ENCODE peak calls at places on chromosomes 6 and 20, in six cellular contexts. One of them, this sample, is unnamed.

GRCh38 chr6:33297956-33298772 is 578 bp downstream of the RGL2 start:
- DNase-seq in A549: peak
- DNase-seq in endothelial cell of umbilical vein: peak
- DNase-seq in GM12878: no peak
- DNase-seq in K562: peak
- DNase-seq in HepG2: peak
- DNase-seq in this sample: peak

GRCh38 chr20:16490696-16491095 is 82.6 kb downstream of the KIF16B start:
- DNase-seq in A549: no peak
- DNase-seq in endothelial cell of umbilical vein: no peak
- DNase-seq in GM12878: no peak
- DNase-seq in K562: no peak
- DNase-seq in HepG2: no peak
- DNase-seq in this sample: no peak

GRCh38 chr20:5400164-5400762 is 83.5 kb upstream of the PROKR2 start:
- DNase-seq in A549: no peak
- DNase-seq in endothelial cell of umbilical vein: peak
- DNase-seq in GM12878: no peak
- DNase-seq in K562: peak
- DNase-seq in HepG2: peak
- DNase-seq in this sample: peak

GRCh38 chr20:21681932-21682318 is 23.5 kb upstream of the PAX1 start:
- DNase-seq in A549: no peak
- DNase-seq in endothelial cell of umbilical vein: no peak
- DNase-seq in GM12878: no peak
- DNase-seq in K562: no peak
- DNase-seq in HepG2: no peak
- DNase-seq in this sample: no peak

GRCh38 chr6:13492357-13492756 is 5.0 kb upstream of the GFOD1 start:
- DNase-seq in A549: no peak
- DNase-seq in endothelial cell of umbilical vein: no peak
- DNase-seq in GM12878: no peak
- DNase-seq in K562: no peak
- DNase-seq in HepG2: no peak
- DNase-seq in this sample: no peak

GRCh38 chr6:3389390-3390167 is 67.3 kb downstream of the SLC22A23 start:
- DNase-seq in A549: no peak
- DNase-seq in endothelial cell of umbilical vein: no peak
- DNase-seq in GM12878: no peak
- DNase-seq in K562: no peak
- DNase-seq in HepG2: no peak
- DNase-seq in this sample: no peak

GRCh38 chr6:130934848-130935585 is 107.8 kb downstream of the SMLR1 start:
- DNase-seq in A549: no peak
- DNase-seq in endothelial cell of umbilical vein: no peak
- DNase-seq in GM12878: no peak
- DNase-seq in K562: no peak
- DNase-seq in HepG2: peak
- DNase-seq in this sample: no peak

GRCh38 chr6:160027076-160027475 is 58.2 kb downstream of the IGF2R start:
- DNase-seq in A549: no peak
- DNase-seq in endothelial cell of umbilical vein: no peak
- DNase-seq in GM12878: no peak
- DNase-seq in K562: no peak
- DNase-seq in HepG2: no peak
- DNase-seq in this sample: no peak

GRCh38 chr6:22113046-22113766 is 183.6 kb downstream of the PRL start:
- DNase-seq in A549: peak
- DNase-seq in endothelial cell of umbilical vein: peak
- DNase-seq in GM12878: no peak
- DNase-seq in K562: no peak
- DNase-seq in HepG2: no peak
- DNase-seq in this sample: peak

DNA sequence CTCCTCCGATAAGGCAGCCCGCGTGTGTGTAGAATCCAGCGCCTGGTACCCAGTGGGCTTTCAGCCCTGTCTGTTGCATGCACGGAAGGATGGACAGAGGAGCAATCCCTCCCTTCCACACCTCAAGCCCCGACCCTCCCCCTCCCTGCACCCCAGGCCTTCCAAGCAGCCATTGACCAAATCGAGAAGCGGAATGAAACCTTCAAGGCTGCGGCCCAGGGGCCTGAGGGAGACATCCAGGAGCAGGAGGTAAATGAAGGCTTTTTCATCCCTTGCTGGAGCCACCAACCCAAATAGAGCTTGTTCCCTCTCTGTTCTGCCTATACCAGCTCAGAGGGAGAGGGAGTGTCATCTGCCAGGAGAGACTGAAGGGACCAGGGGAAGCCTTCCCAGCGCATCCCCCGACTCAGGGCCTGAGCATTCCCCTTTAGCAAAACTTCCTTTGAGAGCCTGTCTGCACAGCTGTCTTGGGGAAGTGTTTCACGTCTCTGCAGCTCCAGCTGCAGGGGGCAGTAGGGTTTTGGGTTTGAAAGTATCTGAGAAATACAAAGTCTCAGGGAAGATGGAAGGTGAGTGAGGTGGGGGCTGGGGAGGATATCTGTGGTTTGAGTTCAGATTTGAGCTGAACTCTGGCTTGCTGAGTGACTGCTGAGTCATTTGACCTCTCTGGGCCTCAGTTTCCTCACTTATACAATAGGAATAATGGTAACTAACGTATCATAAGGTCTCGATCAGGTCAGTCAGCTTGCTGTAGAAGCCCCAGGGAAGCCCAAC is 16.1 kb downstream of the FGD2 start:
- DNase-seq in A549: no peak
- DNase-seq in endothelial cell of umbilical vein: peak
- DNase-seq in GM12878: no peak
- DNase-seq in K562: peak
- DNase-seq in HepG2: peak
- DNase-seq in this sample: peak
- TF ChIP-seq MYC in A549: no peak
- TF ChIP-seq MYC in endothelial cell of umbilical vein: no peak
- TF ChIP-seq MYC in GM12878: no peak
- TF ChIP-seq MYC in K562: no peak
- TF ChIP-seq MYC in HepG2: no peak
- TF ChIP-seq MYC in this sample: no peak

DNA sequence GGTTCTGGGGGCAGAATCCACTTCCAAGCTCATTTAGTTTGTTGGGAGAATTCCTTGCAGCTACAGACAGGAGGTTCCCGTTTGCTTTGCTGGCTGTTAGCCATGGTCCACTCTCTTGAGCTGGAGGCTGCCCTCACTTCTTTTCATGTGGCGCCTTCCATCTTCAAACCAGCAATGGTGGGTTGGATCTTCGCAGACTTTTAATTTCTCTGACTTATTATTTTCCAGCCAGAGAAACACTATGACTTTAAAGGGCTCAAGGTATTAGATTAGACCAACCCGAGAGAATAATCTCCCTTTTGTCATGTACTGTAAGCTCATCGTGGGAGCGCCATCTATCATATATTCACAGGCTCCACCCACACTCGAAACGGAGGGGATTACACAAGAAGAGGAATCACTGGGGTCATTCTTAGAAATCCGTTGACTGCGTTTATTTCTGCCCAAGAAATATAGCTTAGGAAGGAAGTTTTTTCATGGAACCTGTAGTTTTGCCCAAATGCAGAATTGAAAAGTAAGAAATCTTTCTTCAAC is 38.9 kb downstream of the SAMD5 start:
- DNase-seq in A549: no peak
- DNase-seq in endothelial cell of umbilical vein: no peak
- DNase-seq in GM12878: no peak
- DNase-seq in K562: peak
- DNase-seq in HepG2: no peak
- DNase-seq in this sample: no peak
- TF ChIP-seq MYC in A549: no peak
- TF ChIP-seq MYC in endothelial cell of umbilical vein: no peak
- TF ChIP-seq MYC in GM12878: no peak
- TF ChIP-seq MYC in K562: no peak
- TF ChIP-seq MYC in HepG2: no peak
- TF ChIP-seq MYC in this sample: no peak

GRCh38 chr6:39430446-39430845 is 107.9 kb upstream of the KCNK16 start:
- DNase-seq in A549: no peak
- DNase-seq in endothelial cell of umbilical vein: no peak
- DNase-seq in GM12878: no peak
- DNase-seq in K562: no peak
- DNase-seq in HepG2: no peak
- DNase-seq in this sample: no peak

GRCh38 chr6:39432311-39433025 is 110.0 kb upstream of the KCNK16 start:
- DNase-seq in A549: no peak
- DNase-seq in endothelial cell of umbilical vein: no peak
- DNase-seq in GM12878: no peak
- DNase-seq in K562: no peak
- DNase-seq in HepG2: no peak
- DNase-seq in this sample: no peak

GRCh38 chr6:39433630-39434029 is 111.1 kb upstream of the KCNK16 start:
- DNase-seq in A549: no peak
- DNase-seq in endothelial cell of umbilical vein: no peak
- DNase-seq in GM12878: no peak
- DNase-seq in K562: no peak
- DNase-seq in HepG2: no peak
- DNase-seq in this sample: no peak

GRCh38 chr6:39428152-39428551 is 105.7 kb upstream of the KCNK16 start:
- DNase-seq in A549: no peak
- DNase-seq in endothelial cell of umbilical vein: no peak
- DNase-seq in GM12878: no peak
- DNase-seq in K562: no peak
- DNase-seq in HepG2: no peak
- DNase-seq in this sample: no peak

GRCh38 chr6:39430968-39431523 is 108.5 kb upstream of the KCNK16 start:
- DNase-seq in A549: no peak
- DNase-seq in endothelial cell of umbilical vein: no peak
- DNase-seq in GM12878: no peak
- DNase-seq in K562: no peak
- DNase-seq in HepG2: no peak
- DNase-seq in this sample: peak
- TF ChIP-seq MYC in A549: no peak
- TF ChIP-seq MYC in endothelial cell of umbilical vein: no peak
- TF ChIP-seq MYC in GM12878: no peak
- TF ChIP-seq MYC in K562: no peak
- TF ChIP-seq MYC in HepG2: no peak
- TF ChIP-seq MYC in this sample: no peak

GRCh38 chr20:47468290-47469050 is 33.2 kb upstream of the NCOA3 start:
- DNase-seq in A549: no peak
- DNase-seq in endothelial cell of umbilical vein: no peak
- DNase-seq in GM12878: peak
- DNase-seq in K562: peak
- DNase-seq in HepG2: no peak
- DNase-seq in this sample: peak
- TF ChIP-seq MYC in A549: no peak
- TF ChIP-seq MYC in endothelial cell of umbilical vein: no peak
- TF ChIP-seq MYC in GM12878: no peak
- TF ChIP-seq MYC in K562: peak
- TF ChIP-seq MYC in HepG2: no peak
- TF ChIP-seq MYC in this sample: peak

DNA sequence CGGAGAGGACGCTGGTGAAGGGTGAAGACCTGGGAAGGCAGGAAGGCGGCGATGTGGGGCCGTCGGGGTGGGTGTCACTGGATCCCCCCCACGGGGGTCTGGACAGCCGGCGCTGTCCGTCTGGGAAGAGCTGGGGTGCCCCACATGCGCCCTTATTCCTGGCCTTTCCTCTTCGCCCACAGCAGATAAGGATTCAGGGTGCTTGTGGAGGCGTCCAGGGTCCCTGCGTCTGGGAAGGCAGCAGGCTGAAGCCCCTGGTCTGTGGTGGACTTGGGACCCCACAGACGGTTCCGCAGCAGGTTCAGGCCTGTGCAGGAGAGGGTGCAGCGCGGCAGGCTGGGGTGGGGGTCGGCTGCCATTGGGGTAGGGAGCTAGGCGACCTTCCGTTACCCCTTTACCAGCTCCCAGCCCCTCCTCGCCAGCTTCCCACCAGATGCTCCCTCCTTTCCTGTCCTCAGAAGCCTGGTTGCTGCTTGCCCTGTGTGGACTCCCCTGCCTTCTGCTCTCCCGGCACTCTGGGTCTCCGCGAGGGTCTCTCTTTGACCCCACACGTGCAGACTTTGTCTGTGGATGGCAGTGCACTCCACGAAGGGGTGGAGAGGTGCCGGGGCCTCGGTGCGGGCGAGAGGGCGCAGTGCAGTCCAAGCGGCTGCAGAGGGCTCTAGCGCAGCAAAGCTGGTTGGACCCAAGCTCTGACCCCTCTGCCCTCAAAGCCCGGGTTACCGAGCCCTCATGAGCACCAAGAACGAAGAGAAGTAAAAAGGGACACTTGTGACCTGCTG is 2.1 kb upstream of the GATA5 start:
- DNase-seq in A549: no peak
- DNase-seq in endothelial cell of umbilical vein: no peak
- DNase-seq in GM12878: no peak
- DNase-seq in K562: peak
- DNase-seq in HepG2: no peak
- DNase-seq in this sample: peak
- TF ChIP-seq MYC in A549: no peak
- TF ChIP-seq MYC in endothelial cell of umbilical vein: no peak
- TF ChIP-seq MYC in GM12878: no peak
- TF ChIP-seq MYC in K562: no peak
- TF ChIP-seq MYC in HepG2: no peak
- TF ChIP-seq MYC in this sample: no peak

GRCh38 chr6:19851273-19852089 is 14.3 kb downstream of the ID4 start:
- DNase-seq in A549: peak
- DNase-seq in endothelial cell of umbilical vein: peak
- DNase-seq in GM12878: no peak
- DNase-seq in K562: peak
- DNase-seq in HepG2: peak
- DNase-seq in this sample: peak
- TF ChIP-seq MYC in A549: no peak
- TF ChIP-seq MYC in endothelial cell of umbilical vein: no peak
- TF ChIP-seq MYC in GM12878: no peak
- TF ChIP-seq MYC in K562: peak
- TF ChIP-seq MYC in HepG2: no peak
- TF ChIP-seq MYC in this sample: no peak

GRCh38 chr6:24584390-24584735 is 61.6 kb downstream of the KIAA0319 start:
- DNase-seq in A549: no peak
- DNase-seq in endothelial cell of umbilical vein: no peak
- DNase-seq in GM12878: no peak
- DNase-seq in K562: no peak
- DNase-seq in HepG2: no peak
- DNase-seq in this sample: no peak
- TF ChIP-seq MYC in A549: no peak
- TF ChIP-seq MYC in endothelial cell of umbilical vein: no peak
- TF ChIP-seq MYC in GM12878: no peak
- TF ChIP-seq MYC in K562: no peak
- TF ChIP-seq MYC in HepG2: no peak
- TF ChIP-seq MYC in this sample: no peak

DNA sequence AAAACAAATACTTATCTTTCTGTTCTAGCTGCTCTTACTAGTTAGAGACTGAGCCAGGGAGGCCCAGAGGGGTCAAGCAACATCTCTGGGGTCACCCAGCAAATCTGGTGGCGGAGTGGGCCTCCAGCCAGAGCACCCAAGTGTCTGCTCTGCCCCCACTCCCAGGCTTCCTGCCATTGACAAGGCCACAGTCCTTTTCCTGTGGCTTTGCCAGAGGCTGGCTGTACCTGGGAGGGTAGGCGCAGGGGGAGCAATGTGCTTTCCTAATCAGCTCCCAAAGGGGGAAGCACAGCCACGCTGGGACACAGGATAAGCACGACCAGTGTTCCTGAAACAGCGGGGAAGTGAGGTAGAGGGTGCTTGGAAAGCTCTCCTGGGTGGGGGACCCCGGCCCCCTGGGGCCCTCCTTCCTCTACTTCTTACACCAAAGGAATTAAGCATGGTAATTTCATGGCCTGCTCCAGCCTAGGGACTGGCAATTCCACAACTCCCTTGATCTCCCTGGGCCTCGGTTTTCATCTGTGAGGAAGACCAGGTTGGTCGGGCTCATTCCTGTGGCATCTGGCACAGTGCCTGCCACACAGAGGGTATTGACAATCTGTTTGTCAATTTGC is 7.6 kb downstream of the TCF15 start:
- DNase-seq in A549: no peak
- DNase-seq in endothelial cell of umbilical vein: peak
- DNase-seq in GM12878: no peak
- DNase-seq in K562: no peak
- DNase-seq in HepG2: no peak
- DNase-seq in this sample: no peak
- TF ChIP-seq MYC in A549: no peak
- TF ChIP-seq MYC in endothelial cell of umbilical vein: no peak
- TF ChIP-seq MYC in GM12878: no peak
- TF ChIP-seq MYC in K562: no peak
- TF ChIP-seq MYC in HepG2: no peak
- TF ChIP-seq MYC in this sample: no peak